ENCODE peak calls at places on chromosome 5, in eight cellular contexts. F is GM12878, Q is sigmoid colon, H is HCT116, N is stomach, P is transverse colon, W is H1, M is vagina. D is an unnamed sample. For H3K36me3, the result is how much of the 10 kb centered on the place peaks cover.

GRCh38 chr5:74766348-74766886 is 500 bp downstream of the GFM2 start:
- DNase-seq in W (no peak), N (no peak), H (peak), P (no peak), Q (no peak), F (no peak), M (no peak), D (no peak)

GRCh38 chr5:131644822-131645221 is 9.8 kb upstream of the RAPGEF6 start:
- DNase-seq in F (no peak), N (no peak), P (no peak), H (peak), W (no peak), Q (no peak), M (no peak), D (no peak)

GRCh38 chr5:144638802-144639201 is 468.1 kb downstream of the KCTD16 start:
- DNase-seq in F (no peak), Q (no peak), N (no peak), W (no peak), H (no peak), P (no peak), M (no peak), D (no peak)

GRCh38 chr5:66442951-66443445 is 153.2 kb upstream of the MAST4 start:
- DNase-seq in Q (no peak), M (no peak), W (no peak), H (no peak), N (no peak), P (no peak), F (no peak), D (no peak)

GRCh38 chr5:136192015-136192525 is 892 bp downstream of the SMIM32 start:
- DNase-seq in N (no peak), P (no peak), W (peak), F (no peak), H (no peak), Q (peak), M (no peak), D (peak)

GRCh38 chr5:138829341-138829740 is 45.8 kb downstream of the LRRTM2 start:
- DNase-seq in H (no peak), N (no peak), P (no peak), F (no peak), W (no peak), M (no peak), Q (no peak), D (no peak)

GRCh38 chr5:119864286-119864685 is 234.9 kb downstream of the FAM170A start:
- DNase-seq in Q (no peak), F (no peak), H (no peak), M (no peak), N (no peak), P (no peak), W (no peak), D (no peak)

GRCh38 chr5:177399903-177400868 is at the start of gene PFN3:
- DNase-seq in H (no peak), F (no peak), W (no peak), M (no peak), P (peak), Q (no peak), N (peak), D (no peak)

GRCh38 chr5:68432682-68433081 is 217.1 kb downstream of the PIK3R1 start:
- DNase-seq in H (peak), M (no peak), P (no peak), N (no peak), Q (no peak), W (no peak), F (no peak), D (no peak)

GRCh38 chr5:134007581-134008256 is 2.9 kb upstream of the VDAC1 start:
- DNase-seq in Q (no peak), M (no peak), W (peak), P (no peak), H (no peak), N (no peak), F (no peak), D (peak)

GRCh38 chr5:35963381-35963843 is 25.0 kb upstream of the CAPSL start:
- DNase-seq in P (peak), W (peak), M (no peak), H (no peak), F (no peak), N (no peak), Q (no peak), D (no peak)

GRCh38 chr5:6760003-6760402 is 46.8 kb downstream of the TENT4A start:
- DNase-seq in F (no peak), W (no peak), N (no peak), M (no peak), P (no peak), Q (peak), H (no peak), D (no peak)

GRCh38 chr5:10434392-10434791 is 7.3 kb upstream of the ROPN1L start:
- DNase-seq in N (no peak), F (no peak), H (no peak), Q (no peak), M (no peak), W (no peak), P (no peak), D (no peak)

GRCh38 chr5:56900858-56901578 is 8.4 kb upstream of the SETD9 start:
- DNase-seq in N (no peak), Q (no peak), F (no peak), M (no peak), W (peak), H (peak), P (no peak), D (no peak)

GRCh38 chr5:115349001-115349817 is 52.8 kb upstream of the CCDC112 start:
- DNase-seq in P (peak), Q (no peak), F (no peak), W (no peak), M (no peak), H (peak), N (peak), D (no peak)

GRCh38 chr5:109956884-109957283 is 267.2 kb downstream of the MAN2A1 start:
- DNase-seq in P (no peak), H (no peak), M (no peak), W (no peak), F (no peak), Q (no peak), N (no peak), D (no peak)

GRCh38 chr5:2888520-2889060 is 137.1 kb upstream of the IRX2 start:
- DNase-seq in M (peak), P (no peak), N (no peak), F (no peak), H (no peak), W (peak), Q (no peak), D (no peak)

GRCh38 chr5:179261301-179262125 is 83.7 kb downstream of the ADAMTS2 start:
- DNase-seq in H (no peak), Q (peak), M (peak), P (no peak), W (peak), N (peak), F (no peak), D (peak)

GRCh38 chr5:151238303-151238741 is 14.4 kb upstream of the CCDC69 start:
- DNase-seq in W (peak), H (no peak), M (no peak), P (peak), Q (peak), F (no peak), N (no peak), D (peak)

GRCh38 chr5:64811050-64811640 is 42.4 kb downstream of the CWC27 start:
- DNase-seq in H (peak), W (no peak), N (no peak), Q (no peak), M (no peak), F (peak), P (no peak), D (no peak)

DNA sequence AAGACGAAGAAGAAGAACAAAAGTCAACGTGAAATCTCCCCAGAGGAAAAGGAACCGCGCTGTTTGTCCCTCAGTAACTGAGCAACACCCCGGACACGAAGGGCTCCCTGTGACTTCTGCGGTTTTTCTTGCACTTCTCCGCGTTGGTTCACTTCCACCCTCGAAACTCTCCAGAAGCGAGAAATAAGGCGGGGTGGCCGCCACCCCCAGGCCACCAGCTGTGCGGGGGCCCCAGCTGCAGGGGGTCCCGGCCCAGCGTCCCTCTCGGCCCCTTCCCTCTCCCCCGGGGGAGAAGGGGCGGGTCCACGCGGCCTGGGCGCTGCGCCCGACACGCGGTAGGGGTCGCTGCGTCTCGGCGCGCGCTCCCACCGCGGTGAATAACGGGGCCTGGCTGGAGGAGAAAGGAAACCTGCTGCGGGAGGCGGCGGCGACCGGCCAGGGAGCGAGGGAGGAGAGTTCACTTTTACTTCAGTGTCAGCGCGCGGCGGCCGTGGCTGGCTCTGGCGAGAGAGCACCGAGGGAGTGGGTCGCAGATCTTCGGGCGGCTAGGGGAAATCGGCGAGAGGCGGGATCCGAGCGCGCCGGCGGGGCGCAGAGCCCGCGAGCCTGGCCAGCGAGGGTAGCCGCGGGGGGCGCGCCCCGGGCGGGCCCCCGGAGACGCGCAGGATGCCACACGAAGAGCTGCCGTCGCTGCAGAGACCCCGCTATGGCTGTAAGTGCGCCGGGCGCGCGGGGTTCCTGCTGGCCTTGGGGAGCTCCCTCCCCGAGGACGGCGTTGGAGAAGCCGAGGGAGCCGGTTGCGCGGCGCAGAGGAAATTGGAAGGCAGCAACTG is at the start of gene IQGAP2:
- DNase-seq in F (no peak), P (peak), Q (peak), N (peak), W (peak), H (peak), M (no peak), D (peak)
- TF ChIP-seq POLR2A in F (peak), P (peak), Q (no peak), N (no peak), W (no peak), H (no peak), M (no peak), D (no peak)

GRCh38 chr5:14235872-14236271 is 92.7 kb downstream of the TRIO start:
- DNase-seq in Q (no peak), W (no peak), H (no peak), M (no peak), P (no peak), N (no peak), F (no peak), D (no peak)
- TF ChIP-seq POLR2AphosphoS5 in Q (no peak), W (no peak), H (no peak), M (no peak), P (no peak), N (no peak), F (no peak), D (no peak)

GRCh38 chr5:71471193-71471592 is 15.7 kb downstream of the BDP1 start:
- DNase-seq in Q (no peak), H (no peak), M (no peak), F (no peak), W (no peak), N (no peak), P (no peak), D (no peak)
- H3K36me3 ChIP-seq in Q (under half), H (under half), M (under half), F (under half), W (under half), N (half or more), P (under half), D (under half)

GRCh38 chr5:60699549-60700346 is at the start of gene DEPDC1B:
- DNase-seq in N (peak), W (peak), Q (peak), F (peak), M (no peak), P (peak), H (peak), D (peak)

GRCh38 chr5:60701317-60701988 is 1.5 kb upstream of the DEPDC1B start:
- DNase-seq in F (no peak), P (no peak), N (no peak), Q (no peak), M (no peak), W (no peak), H (no peak), D (no peak)

GRCh38 chr5:60703944-60704343 is 4.0 kb upstream of the DEPDC1B start:
- DNase-seq in H (no peak), P (no peak), M (no peak), Q (no peak), F (no peak), N (no peak), W (no peak), D (no peak)

GRCh38 chr5:60698316-60698715 is 1.6 kb downstream of the DEPDC1B start:
- DNase-seq in Q (no peak), N (no peak), H (no peak), F (no peak), W (no peak), P (no peak), M (no peak), D (no peak)

GRCh38 chr5:60700347-60700815 is 415 bp upstream of the DEPDC1B start:
- DNase-seq in M (no peak), H (no peak), F (no peak), N (peak), P (peak), Q (no peak), W (no peak), D (no peak)
- TF ChIP-seq POLR2A in M (no peak), H (no peak), F (no peak), N (no peak), P (no peak), Q (no peak), W (no peak), D (no peak)

GRCh38 chr5:160463775-160464465 is 42.3 kb downstream of the PTTG1 start:
- DNase-seq in H (no peak), P (no peak), M (no peak), Q (no peak), W (no peak), N (no peak), F (no peak), D (no peak)
- TF ChIP-seq POLR2AphosphoS5 in H (no peak), P (no peak), M (no peak), Q (peak), W (no peak), N (no peak), F (peak), D (no peak)

GRCh38 chr5:147390654-147391053 is 119.2 kb downstream of the DPYSL3 start:
- DNase-seq in M (no peak), P (no peak), N (no peak), W (no peak), F (no peak), H (no peak), Q (no peak), D (no peak)
- H3K36me3 ChIP-seq in M (under half), P (under half), N (under half), W (under half), F (under half), H (under half), Q (under half), D (under half)

GRCh38 chr5:73284985-73285384 is 112.0 kb downstream of the TMEM174 start:
- DNase-seq in N (no peak), Q (no peak), W (no peak), M (no peak), H (no peak), F (no peak), P (no peak), D (no peak)
- TF ChIP-seq POLR2A in N (no peak), Q (no peak), W (no peak), M (no peak), H (no peak), F (no peak), P (no peak), D (no peak)

GRCh38 chr5:169650701-169651331 is 13.7 kb downstream of the DOCK2 start:
- DNase-seq in W (no peak), H (no peak), F (peak), Q (no peak), P (no peak), N (no peak), M (no peak), D (no peak)
- TF ChIP-seq POLR2AphosphoS5 in W (no peak), H (no peak), F (peak), Q (no peak), P (no peak), N (no peak), M (no peak), D (no peak)

DNA sequence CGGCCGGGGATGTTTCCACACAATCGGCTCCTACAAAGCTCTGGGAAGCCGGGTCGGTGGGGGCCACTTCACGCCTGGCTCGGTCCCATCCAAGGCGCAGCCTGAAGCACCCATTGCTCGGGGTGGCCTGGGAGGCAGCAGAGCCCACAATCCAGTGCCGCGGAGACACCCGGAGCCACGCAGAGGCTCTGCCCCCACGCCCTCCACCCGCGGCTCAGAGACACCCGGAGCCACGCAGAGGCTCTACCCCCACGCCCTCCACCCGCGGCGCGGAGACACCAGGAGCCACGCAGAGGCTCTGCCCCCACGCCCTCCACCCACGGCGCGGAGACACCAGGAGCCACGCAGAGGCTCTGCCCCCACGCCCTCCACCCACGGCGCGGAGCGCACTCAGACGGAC is 31.9 kb downstream of the SLC12A7 start:
- DNase-seq in P (no peak), W (no peak), Q (no peak), H (no peak), M (no peak), N (no peak), F (no peak), D (no peak)
- H3K36me3 ChIP-seq in P (under half), W (under half), Q (half or more), H (under half), M (under half), N (half or more), F (under half), D (half or more)

D was measured in spleen.